ENCODE peak calls at places on chromosomes 6 and 20, in eight cellular contexts. B is activated naive CD4-positive, alpha-beta T cell; M is activated T-helper 1 cell treated with anti-CD3 and anti-CD28 coated beads, Interleukin-12 subunit alpha, Interleukin-12 subunit beta, Interleukin-2, Interleukin-4 antibody, amounts not matched to agents 30 ng/mL and 10 ng/mL and 1 ng/mL, durations not matched to agents 14 hours and 24 hours and 36 hours; A is glutamatergic neuron; J is kidney epithelial cell; Z is fibroblast of the aortic adventitia; U is CD4-positive, alpha-beta T cell; X is HCEC 1CT. P is an unnamed sample.

GRCh38 chr6:63529498-63529897 is 42.8 kb upstream of the LOC128125822 start:
- DNase-seq in B (no peak), M (peak), A (no peak), J (no peak), Z (peak), U (no peak), X (no peak), P (no peak)

GRCh38 chr6:52994789-52995078 is 350 bp downstream of the GSTA4 start:
- DNase-seq in B (peak), M (peak), A (peak), J (no peak), Z (no peak), U (peak), X (no peak), P (no peak)

GRCh38 chr20:3218307-3218988 is 9.2 kb downstream of the ITPA start:
- DNase-seq in B (peak), M (peak), A (peak), J (no peak), Z (peak), U (peak), X (no peak), P (no peak)

GRCh38 chr6:30570760-30571084 is 520 bp upstream of the ABCF1 start:
- DNase-seq in B (no peak), M (no peak), A (no peak), J (no peak), Z (no peak), U (no peak), X (peak), P (no peak)

GRCh38 chr6:151357758-151358436 is 33.5 kb downstream of the ZBTB2 start:
- DNase-seq in B (no peak), M (no peak), A (no peak), J (no peak), Z (no peak), U (no peak), X (no peak), P (no peak)

GRCh38 chr6:16999486-17000436 is 102.1 kb upstream of the STMND1 start:
- DNase-seq in B (no peak), M (no peak), A (no peak), J (no peak), Z (peak), U (no peak), X (peak), P (peak)

GRCh38 chr6:73884540-73884939 is 188.5 kb downstream of the CD109 start:
- DNase-seq in B (no peak), M (no peak), A (no peak), J (no peak), Z (no peak), U (no peak), X (no peak), P (no peak)

GRCh38 chr20:4147319-4147718 is 132.0 kb upstream of the RNF24 start:
- DNase-seq in B (no peak), M (no peak), A (no peak), J (no peak), Z (no peak), U (no peak), X (no peak), P (no peak)

GRCh38 chr20:63819224-63819917 is 11.7 kb downstream of the ZBTB46 start:
- DNase-seq in B (no peak), M (no peak), A (no peak), J (no peak), Z (peak), U (no peak), X (peak), P (no peak)

GRCh38 chr6:106413722-106414121 is 53.2 kb downstream of the CRYBG1 start:
- DNase-seq in B (no peak), M (no peak), A (no peak), J (no peak), Z (no peak), U (no peak), X (no peak), P (no peak)

GRCh38 chr6:44735631-44735963 is 348.1 kb downstream of the CDC5L start:
- DNase-seq in B (no peak), M (no peak), A (no peak), J (peak), Z (peak), U (no peak), X (no peak), P (peak)

GRCh38 chr6:135451617-135452190 is 45.8 kb downstream of the AHI1 start:
- DNase-seq in B (no peak), M (no peak), A (no peak), J (no peak), Z (peak), U (no peak), X (peak), P (no peak)

GRCh38 chr20:63968928-63969760 is 586 bp downstream of the ZNF512B start:
- DNase-seq in B (no peak), M (no peak), A (peak), J (no peak), Z (no peak), U (peak), X (no peak), P (no peak)

GRCh38 chr6:56814308-56814707 is 140.6 kb upstream of the BEND6 start:
- DNase-seq in B (no peak), M (no peak), A (no peak), J (no peak), Z (no peak), U (no peak), X (no peak), P (no peak)

GRCh38 chr20:41028359-41029149 is at the start of gene TOP1:
- DNase-seq in B (peak), M (peak), A (peak), J (peak), Z (peak), U (peak), X (peak), P (peak)

GRCh38 chr20:53409177-53409576 is 184.5 kb downstream of the ZNF217 start:
- DNase-seq in B (no peak), M (no peak), A (no peak), J (no peak), Z (no peak), U (no peak), X (no peak), P (no peak)

GRCh38 chr6:154165488-154165887 is 126.4 kb downstream of the OPRM1 start:
- DNase-seq in B (no peak), M (no peak), A (no peak), J (no peak), Z (no peak), U (no peak), X (no peak), P (no peak)

GRCh38 chr20:23541330-23541729 is 27.0 kb downstream of the CST9L start:
- DNase-seq in B (no peak), M (no peak), A (no peak), J (no peak), Z (no peak), U (no peak), X (no peak), P (no peak)

GRCh38 chr6:107118976-107119375 is 3.7 kb upstream of the BEND3 start:
- DNase-seq in B (no peak), M (no peak), A (no peak), J (no peak), Z (no peak), U (no peak), X (peak), P (no peak)

GRCh38 chr6:166511316-166511715 is 75.2 kb downstream of the RAMACL start:
- DNase-seq in B (no peak), M (no peak), A (no peak), J (no peak), Z (no peak), U (no peak), X (no peak), P (no peak)

GRCh38 chr6:82915666-82916065 is 150.0 kb downstream of the UBE3D start:
- DNase-seq in B (no peak), M (no peak), A (no peak), J (no peak), Z (no peak), U (no peak), X (no peak), P (peak)

GRCh38 chr6:152160346-152160745 is 352.9 kb downstream of the ESR1 start:
- DNase-seq in B (no peak), M (no peak), A (no peak), J (no peak), Z (no peak), U (no peak), X (no peak), P (no peak)

GRCh38 chr6:56244089-56244488 is 3.3 kb downstream of the COL21A1 start:
- DNase-seq in B (no peak), M (no peak), A (no peak), J (no peak), Z (no peak), U (no peak), X (no peak), P (no peak)

GRCh38 chr20:54550776-54551396 is 75.5 kb downstream of the DOK5 start:
- DNase-seq in B (no peak), M (no peak), A (no peak), J (no peak), Z (peak), U (no peak), X (no peak), P (no peak)

GRCh38 chr6:115838763-115839401 is 221.8 kb downstream of the FRK start:
- DNase-seq in B (no peak), M (no peak), A (peak), J (no peak), Z (peak), U (no peak), X (peak), P (no peak)

GRCh38 chr20:39993737-39994136 is 695.3 kb downstream of the MAFB start:
- DNase-seq in B (no peak), M (no peak), A (no peak), J (no peak), Z (no peak), U (no peak), X (no peak), P (no peak)

GRCh38 chr6:34884996-34885395 is 2.8 kb downstream of the TAF11 start:
- DNase-seq in B (no peak), M (no peak), A (no peak), J (no peak), Z (no peak), U (no peak), X (no peak), P (no peak)

GRCh38 chr20:19936801-19937583 is 80.2 kb upstream of the NAA20 start:
- DNase-seq in B (peak), M (no peak), A (no peak), J (no peak), Z (no peak), U (peak), X (no peak), P (no peak)

GRCh38 chr6:138909511-138909910 is 78.5 kb downstream of the REPS1 start:
- DNase-seq in B (no peak), M (no peak), A (no peak), J (no peak), Z (no peak), U (no peak), X (no peak), P (no peak)

GRCh38 chr6:47303383-47303782 is 6.3 kb downstream of the TNFRSF21 start:
- DNase-seq in B (no peak), M (no peak), A (no peak), J (no peak), Z (no peak), U (no peak), X (no peak), P (no peak)

GRCh38 chr20:39897781-39898466 is 791.1 kb downstream of the MAFB start:
- DNase-seq in B (no peak), M (no peak), A (no peak), J (no peak), Z (no peak), U (no peak), X (no peak), P (no peak)

GRCh38 chr20:20271277-20271676 is 96.6 kb upstream of the INSM1 start:
- DNase-seq in B (no peak), M (no peak), A (no peak), J (no peak), Z (no peak), U (no peak), X (no peak), P (no peak)

GRCh38 chr6:37630281-37630799 is 67.3 kb downstream of the MDGA1 start:
- DNase-seq in B (no peak), M (no peak), A (no peak), J (peak), Z (peak), U (no peak), X (peak), P (peak)

GRCh38 chr6:153003294-153003645 is 761 bp upstream of the MTRF1L start:
- DNase-seq in B (no peak), M (no peak), A (no peak), J (peak), Z (peak), U (no peak), X (no peak), P (no peak)

GRCh38 chr20:63775096-63775978 is 35.8 kb downstream of the SLC2A4RG start:
- DNase-seq in B (no peak), M (no peak), A (peak), J (no peak), Z (peak), U (peak), X (no peak), P (no peak)

P was measured in epithelial cell of prostate.